ENCODE peak calls at places on chromosome 2, in six cellular contexts. J, T, M, W, A and F are unnamed samples.

GRCh38 chr2:48912110-48912509 is 156.6 kb upstream of the LHCGR start:
- DNase-seq in J (no peak), M (no peak), A (no peak), T (no peak), W (no peak), F (no peak)

GRCh38 chr2:102040229-102040628 is 48.5 kb downstream of the IL1R2 start:
- DNase-seq in M (no peak), J (no peak), T (no peak), A (no peak), W (no peak), F (no peak)

GRCh38 chr2:62343636-62344349 is 147.9 kb downstream of the B3GNT2 start:
- DNase-seq in M (no peak), A (no peak), W (no peak), J (no peak), T (no peak), F (no peak)

GRCh38 chr2:88666576-88666975 is 24.9 kb upstream of the RPIA start:
- DNase-seq in M (no peak), W (no peak), A (peak), J (no peak), T (no peak), F (no peak)

GRCh38 chr2:111634050-111634784 is 249.8 kb downstream of the ANAPC1 start:
- DNase-seq in M (no peak), J (no peak), W (no peak), T (no peak), A (no peak), F (no peak)

GRCh38 chr2:213119061-213119809 is 32.2 kb downstream of the IKZF2 start:
- DNase-seq in W (no peak), T (no peak), J (no peak), M (peak), A (no peak), F (no peak)

GRCh38 chr2:81513328-81513727 is 1208.8 kb upstream of the LRRTM1 start:
- DNase-seq in W (no peak), A (no peak), M (no peak), T (no peak), J (no peak), F (no peak)

GRCh38 chr2:54741250-54741649 is 17.8 kb downstream of the EML6 start:
- DNase-seq in J (no peak), A (no peak), M (no peak), W (no peak), T (no peak), F (no peak)

GRCh38 chr2:200156140-200156858 is 150.2 kb upstream of the SPATS2L start:
- DNase-seq in T (no peak), M (no peak), A (no peak), J (no peak), W (no peak), F (no peak)

GRCh38 chr2:56806924-56807323 is 623.1 kb downstream of the CCDC85A start:
- DNase-seq in T (no peak), J (no peak), A (no peak), M (no peak), W (no peak), F (no peak)

GRCh38 chr2:9573013-9573708 is 17.5 kb upstream of the ADAM17 start:
- DNase-seq in W (no peak), A (no peak), M (no peak), J (no peak), T (no peak), F (no peak)

GRCh38 chr2:157305713-157306110 is 19.9 kb downstream of the ERMN start:
- DNase-seq in J (no peak), M (no peak), A (no peak), T (no peak), W (no peak), F (no peak)

GRCh38 chr2:34806891-34807290 is 1207.8 kb upstream of the FAM98A start:
- DNase-seq in W (no peak), T (no peak), A (no peak), M (no peak), J (no peak), F (no peak)

GRCh38 chr2:26438526-26438925 is 36.8 kb downstream of the DRC1 start:
- DNase-seq in A (no peak), J (no peak), M (no peak), T (no peak), W (no peak), F (no peak)

GRCh38 chr2:9968940-9969497 is 17.5 kb downstream of the GRHL1 start:
- DNase-seq in J (peak), M (no peak), A (no peak), T (no peak), W (no peak), F (no peak)

GRCh38 chr2:71532327-71532726 is 79.0 kb downstream of the DYSF start:
- DNase-seq in M (no peak), W (no peak), J (no peak), T (peak), A (no peak), F (no peak)

GRCh38 chr2:10817413-10817812 is 4.8 kb upstream of the PDIA6 start:
- DNase-seq in T (peak), A (no peak), W (no peak), M (no peak), J (no peak), F (no peak)

GRCh38 chr2:101697794-101698418 is 399 bp downstream of the MAP4K4 start:
- DNase-seq in J (peak), A (no peak), T (no peak), W (peak), M (no peak), F (no peak)

GRCh38 chr2:241763551-241764271 is 12.9 kb upstream of the GAL3ST2 start:
- DNase-seq in M (no peak), J (no peak), T (peak), W (no peak), A (no peak), F (no peak)

GRCh38 chr2:62597323-62597722 is 91.3 kb upstream of the TMEM17 start:
- DNase-seq in T (no peak), W (no peak), J (no peak), M (no peak), A (no peak), F (no peak)

GRCh38 chr2:157311706-157312105 is 13.9 kb downstream of the ERMN start:
- DNase-seq in A (no peak), M (no peak), T (no peak), W (no peak), J (no peak), F (no peak)

GRCh38 chr2:21820271-21820670 is 696.5 kb downstream of the TDRD15 start:
- DNase-seq in W (no peak), J (no peak), A (no peak), T (no peak), M (no peak), F (no peak)

GRCh38 chr2:162317058-162317742 is 1.3 kb downstream of the IFIH1 start:
- DNase-seq in A (no peak), T (no peak), M (no peak), J (no peak), W (no peak), F (no peak)

GRCh38 chr2:162316590-162316989 is 1.9 kb downstream of the IFIH1 start:
- DNase-seq in J (no peak), T (no peak), W (no peak), M (no peak), A (no peak), F (no peak)

GRCh38 chr2:162317910-162318279 is 589 bp downstream of the IFIH1 start:
- DNase-seq in W (peak), T (peak), M (no peak), A (peak), J (peak), F (no peak)

GRCh38 chr2:162312853-162313252 is 5.6 kb downstream of the IFIH1 start:
- DNase-seq in J (no peak), M (no peak), W (no peak), T (no peak), A (no peak), F (no peak)

DNA sequence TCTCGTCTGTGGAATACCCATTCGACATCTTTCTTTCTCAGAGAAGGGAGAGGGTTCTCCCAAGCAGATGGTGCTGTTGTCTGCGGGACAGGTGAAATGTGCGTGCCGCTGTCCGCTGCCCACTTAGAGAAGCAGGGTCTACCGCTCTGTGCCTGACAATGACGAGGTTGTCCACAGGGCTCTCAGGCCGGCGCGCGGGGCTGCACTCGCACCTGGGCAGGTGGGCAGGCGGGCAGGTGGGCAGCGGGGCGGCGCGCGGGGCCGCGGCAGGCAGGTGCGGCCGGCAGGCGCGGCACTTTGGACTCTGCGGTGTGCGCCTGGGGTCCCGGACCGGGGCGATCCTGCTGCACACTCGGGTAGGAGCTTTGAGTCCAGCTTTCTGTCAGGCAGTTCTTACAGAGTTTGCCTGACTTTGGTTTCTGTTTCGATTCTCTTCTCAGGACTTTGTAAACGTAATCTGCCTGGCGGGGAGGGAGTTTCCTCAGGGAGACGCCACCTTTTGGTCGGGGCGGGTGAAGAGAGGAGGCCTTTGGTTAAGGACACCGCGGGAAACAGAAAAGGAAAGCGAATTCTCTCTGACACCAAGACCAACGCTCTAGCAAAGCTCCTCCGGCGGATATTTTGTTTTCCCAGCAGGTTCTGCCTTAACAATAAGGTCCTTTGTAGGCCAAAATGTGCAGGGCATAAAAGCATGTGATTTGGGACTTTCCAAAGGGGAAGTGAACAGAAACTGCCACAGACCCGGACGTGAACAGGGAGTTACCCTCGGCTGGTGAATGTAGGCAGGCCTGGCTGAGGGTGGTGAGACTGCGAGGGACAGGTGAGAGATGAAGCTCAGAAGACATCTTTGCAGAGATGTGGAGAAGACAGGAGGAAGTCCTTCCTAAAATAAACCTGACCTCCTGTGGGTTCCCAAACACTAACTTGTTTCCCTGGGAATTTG is at the start of gene IFIH1:
- DNase-seq in T (peak), M (peak), W (peak), A (peak), J (peak), F (peak)
- TF ChIP-seq CTCF in T (no peak), M (no peak), W (no peak), A (no peak), J (peak), F (no peak)

DNA sequence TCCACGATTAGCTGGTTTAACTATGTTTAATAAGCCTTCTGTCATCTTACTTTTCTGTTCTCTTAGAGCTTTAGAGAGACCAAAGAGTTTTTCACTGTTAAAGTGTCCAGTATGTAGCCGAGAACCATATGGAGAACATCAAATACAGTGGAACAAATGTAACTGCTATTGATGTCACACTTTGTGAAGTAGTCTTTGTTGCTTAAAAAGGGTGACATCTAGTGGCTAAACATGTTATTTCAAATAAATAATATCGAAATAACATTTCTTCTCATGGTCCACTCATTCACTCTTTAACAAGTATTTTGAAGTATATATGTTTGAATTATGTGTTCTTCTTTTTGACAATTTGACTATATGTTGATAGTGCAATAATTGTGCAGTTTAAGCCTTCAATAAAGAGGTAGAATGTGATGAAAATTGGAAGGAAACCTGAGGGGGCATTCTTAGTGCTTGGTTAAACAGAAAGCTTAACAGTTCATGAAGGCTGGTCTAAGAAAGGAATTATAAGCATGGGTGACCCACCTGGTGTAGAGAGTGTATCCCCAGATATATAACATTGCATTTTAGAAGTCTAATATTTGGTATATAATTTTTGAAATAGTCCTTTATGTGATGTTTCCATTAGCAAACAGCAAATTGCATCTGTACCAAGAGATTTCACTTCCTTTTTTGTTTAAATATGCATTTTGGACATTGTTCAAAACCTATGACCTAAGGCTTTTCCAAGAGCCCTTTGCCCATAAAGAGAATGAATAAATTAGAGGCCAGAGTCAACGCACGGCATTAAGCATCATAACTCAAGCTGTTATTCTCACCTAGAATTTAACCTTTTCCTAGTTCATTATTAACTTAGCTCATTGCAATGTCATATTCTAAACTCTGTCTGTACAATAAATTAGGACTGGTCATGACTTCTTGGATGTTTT is 112.1 kb downstream of the KYNU start:
- DNase-seq in T (no peak), W (no peak), A (no peak), J (no peak), M (no peak), F (no peak)
- TF ChIP-seq CTCF in T (no peak), W (peak), A (no peak), J (peak), M (peak), F (peak)

GRCh38 chr2:219637842-219638185 is 10.4 kb downstream of the SLC4A3 start:
- DNase-seq in T (peak), M (no peak), A (no peak), W (no peak), J (no peak), F (no peak)

GRCh38 chr2:219639356-219639755 is 11.9 kb downstream of the SLC4A3 start:
- DNase-seq in W (no peak), M (no peak), J (no peak), T (peak), A (no peak), F (no peak)

GRCh38 chr2:219636941-219637841 is 9.8 kb downstream of the SLC4A3 start:
- DNase-seq in J (no peak), T (no peak), M (no peak), A (no peak), W (no peak), F (no peak)

GRCh38 chr2:219638948-219639341 is 11.5 kb downstream of the SLC4A3 start:
- DNase-seq in W (no peak), T (no peak), A (no peak), J (no peak), M (no peak), F (no peak)

DNA sequence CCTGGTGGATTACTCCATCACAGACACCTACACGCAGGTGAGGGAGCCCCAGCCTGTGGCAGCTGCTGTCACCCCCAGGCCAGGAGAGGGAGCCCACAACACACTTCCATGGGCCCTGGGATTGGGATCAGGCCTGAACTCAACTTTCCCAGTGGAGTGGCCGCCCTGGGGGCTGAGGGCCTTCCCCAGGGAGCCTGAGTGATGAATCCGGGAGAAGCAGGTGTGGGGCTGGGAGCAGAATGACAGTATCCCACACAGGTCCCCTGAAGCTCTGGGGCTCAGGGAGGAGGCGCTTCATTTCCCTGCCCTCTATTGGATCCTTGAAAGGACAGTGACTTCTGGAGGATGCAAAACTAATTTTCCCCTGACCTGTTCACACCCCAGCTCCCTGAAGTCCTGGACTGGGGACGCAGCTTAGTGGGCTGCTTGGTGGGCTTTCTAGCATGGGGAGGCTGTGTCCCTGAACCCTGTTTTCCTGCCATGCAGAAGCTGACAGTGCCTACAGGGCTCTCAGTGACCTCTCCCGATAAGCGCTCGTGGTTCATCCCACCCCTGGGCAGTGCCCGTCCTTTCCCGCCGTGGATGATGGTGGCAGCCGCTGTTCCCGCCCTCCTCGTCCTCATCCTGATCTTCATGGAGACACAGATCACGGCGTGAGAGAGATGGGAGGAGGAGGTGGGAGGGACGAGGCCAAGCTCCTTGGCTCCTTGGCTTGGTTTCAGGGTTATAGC is 11.0 kb downstream of the SLC4A3 start:
- DNase-seq in W (no peak), J (no peak), M (no peak), A (no peak), T (peak), F (no peak)
- TF ChIP-seq CTCF in W (no peak), J (no peak), M (no peak), A (no peak), T (no peak), F (no peak)

GRCh38 chr2:240013343-240013742 is 11.8 kb downstream of the NDUFA10 start:
- DNase-seq in A (no peak), W (no peak), J (no peak), M (no peak), T (no peak), F (no peak)
- TF ChIP-seq CTCF in A (no peak), W (no peak), J (peak), M (no peak), T (no peak), F (peak)

GRCh38 chr2:127359520-127359919 is 28.3 kb downstream of the MAP3K2 start:
- DNase-seq in W (no peak), A (no peak), T (no peak), J (no peak), M (no peak), F (no peak)

GRCh38 chr2:127356531-127356930 is 31.2 kb downstream of the MAP3K2 start:
- DNase-seq in M (no peak), A (no peak), J (no peak), W (no peak), T (no peak), F (no peak)

GRCh38 chr2:127358971-127359370 is 28.8 kb downstream of the MAP3K2 start:
- DNase-seq in J (no peak), M (no peak), A (no peak), W (no peak), T (no peak), F (no peak)

GRCh38 chr2:127360242-127360641 is 27.5 kb downstream of the MAP3K2 start:
- DNase-seq in J (no peak), W (no peak), M (no peak), T (no peak), A (no peak), F (no peak)

GRCh38 chr2:127358044-127358443 is 29.7 kb downstream of the MAP3K2 start:
- DNase-seq in A (no peak), J (no peak), M (no peak), T (no peak), W (no peak), F (no peak)
- TF ChIP-seq CTCF in A (no peak), J (no peak), M (no peak), T (no peak), W (no peak), F (no peak)

GRCh38 chr2:86037141-86037794 is 68.4 kb downstream of the POLR1A start:
- DNase-seq in A (peak), M (peak), W (peak), T (peak), J (peak), F (no peak)

GRCh38 chr2:86035371-86035882 is 70.3 kb downstream of the POLR1A start:
- DNase-seq in J (no peak), A (no peak), M (no peak), T (no peak), W (no peak), F (no peak)

GRCh38 chr2:86037795-86038192 is 67.9 kb downstream of the POLR1A start:
- DNase-seq in W (no peak), T (peak), J (no peak), M (no peak), A (no peak), F (no peak)

GRCh38 chr2:86036790-86037138 is 68.9 kb downstream of the POLR1A start:
- DNase-seq in M (no peak), J (no peak), T (no peak), A (no peak), W (no peak), F (no peak)

GRCh38 chr2:86035883-86036789 is 69.5 kb downstream of the POLR1A start:
- DNase-seq in T (peak), A (peak), J (peak), M (peak), W (peak), F (peak)
- TF ChIP-seq CTCF in T (no peak), A (no peak), J (no peak), M (peak), W (no peak), F (peak)

GRCh38 chr2:110114007-110114591 is 1.5 kb downstream of the MALL start:
- DNase-seq in T (peak), J (peak), A (no peak), W (peak), M (no peak), F (no peak)
- TF ChIP-seq CTCF in T (no peak), J (peak), A (no peak), W (no peak), M (no peak), F (no peak)